ENCODE peak calls at places on chromosomes 13 and 19, in ten cellular contexts. Y is CD8-positive, alpha-beta T cell; V is small intestine; P is hepatocyte; T is Peyer's patch; S is lower lobe of right lung; U is left lung; K is mesendoderm; G is aorta; N is thoracic aorta. A is an unnamed sample. For H3K36me3, the result is how much of the 10 kb centered on the place peaks cover.

GRCh38 chr19:44641866-44642265 is 1.8 kb upstream of the PVR start:
- DNase-seq in Y (no peak), V (no peak), P (no peak), T (no peak), S (no peak), U (no peak), K (no peak), G (no peak), N (no peak), A (no peak)

GRCh38 chr13:92842145-92842544 is 384.5 kb upstream of the GPC6 start:
- DNase-seq in Y (no peak), V (no peak), P (no peak), T (no peak), S (no peak), U (no peak), K (peak), G (no peak), N (no peak), A (no peak)

GRCh38 chr13:23859904-23860303 is 29.3 kb downstream of the MIPEP start:
- DNase-seq in Y (no peak), V (no peak), P (no peak), T (no peak), S (no peak), U (no peak), K (no peak), G (no peak), N (no peak), A (no peak)

GRCh38 chr13:45196091-45196490 is 4.8 kb downstream of the KCTD4 start:
- DNase-seq in Y (no peak), V (no peak), P (no peak), T (no peak), S (no peak), U (no peak), K (no peak), G (no peak), N (no peak), A (no peak)

GRCh38 chr13:97240789-97241734 is 18.9 kb downstream of the MBNL2 start:
- DNase-seq in Y (no peak), V (no peak), P (no peak), T (no peak), S (no peak), U (no peak), K (no peak), G (no peak), N (no peak), A (no peak)

GRCh38 chr19:33260628-33261418 is 35.2 kb upstream of the SLC7A10 start:
- DNase-seq in Y (no peak), V (no peak), P (no peak), T (no peak), S (peak), U (peak), K (no peak), G (peak), N (no peak), A (no peak)

GRCh38 chr13:107457686-107458085 is 757.6 kb downstream of the LIG4 start:
- DNase-seq in Y (no peak), V (no peak), P (no peak), T (no peak), S (no peak), U (no peak), K (peak), G (no peak), N (no peak), A (no peak)

GRCh38 chr13:19959141-19959830 is 759 bp downstream of the ZMYM2 start:
- DNase-seq in Y (peak), V (peak), P (peak), T (peak), S (peak), U (peak), K (peak), G (peak), N (peak), A (no peak)

GRCh38 chr19:49423278-49423984 is at the start of gene PTH2:
- DNase-seq in Y (no peak), V (no peak), P (no peak), T (no peak), S (no peak), U (no peak), K (no peak), G (no peak), N (no peak), A (no peak)

DNA sequence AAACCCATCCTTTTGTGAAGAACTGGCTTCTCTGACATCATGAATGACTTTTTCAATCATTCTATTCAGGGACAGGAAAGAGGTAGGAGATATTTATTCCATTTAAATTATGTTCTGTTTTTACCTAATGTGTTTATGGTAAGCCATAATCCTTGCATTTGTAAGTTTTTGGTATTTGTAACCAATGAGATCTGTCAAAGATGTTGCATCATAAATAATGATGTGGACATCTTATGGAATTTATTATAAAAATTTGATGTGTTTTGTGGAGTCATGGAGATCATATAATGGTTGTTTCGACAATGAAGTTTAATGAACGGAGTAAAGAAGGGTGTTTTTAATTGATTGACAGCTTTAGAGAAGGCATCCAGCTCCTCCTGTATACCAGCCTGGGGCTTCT is 67.6 kb downstream of the LMO7 start:
- DNase-seq in Y (no peak), V (no peak), P (no peak), T (no peak), S (no peak), U (no peak), K (no peak), G (no peak), N (no peak), A (no peak)
- H3K27ac ChIP-seq in Y (no peak), V (no peak), P (no peak), T (no peak), S (peak), U (no peak), K (no peak), G (no peak), N (no peak), A (no peak)

GRCh38 chr19:48385461-48386087 is 5.8 kb downstream of the KDELR1 start:
- DNase-seq in Y (no peak), V (no peak), P (no peak), T (no peak), S (no peak), U (peak), K (no peak), G (no peak), N (no peak), A (no peak)
- H3K36me3 ChIP-seq in Y (under half), V (under half), P (under half), T (under half), S (half or more), U (half or more), K (under half), G (under half), N (half or more), A (under half)

GRCh38 chr13:41056996-41057711 is 4.2 kb upstream of the WBP4 start:
- DNase-seq in Y (no peak), V (peak), P (no peak), T (no peak), S (no peak), U (no peak), K (no peak), G (no peak), N (no peak), A (no peak)
- H3K27ac ChIP-seq in Y (no peak), V (no peak), P (no peak), T (no peak), S (no peak), U (no peak), K (no peak), G (no peak), N (no peak), A (no peak)

GRCh38 chr19:3508771-3509535 is 2.8 kb downstream of the FZR1 start:
- DNase-seq in Y (no peak), V (no peak), P (no peak), T (no peak), S (no peak), U (peak), K (no peak), G (no peak), N (no peak), A (no peak)

GRCh38 chr19:3511506-3512251 is 5.6 kb downstream of the FZR1 start:
- DNase-seq in Y (no peak), V (no peak), P (no peak), T (no peak), S (no peak), U (peak), K (no peak), G (no peak), N (no peak), A (no peak)

GRCh38 chr19:3509566-3509989 is 3.5 kb downstream of the FZR1 start:
- DNase-seq in Y (no peak), V (no peak), P (no peak), T (no peak), S (no peak), U (peak), K (no peak), G (no peak), N (no peak), A (no peak)

GRCh38 chr19:3512562-3512961 is 6.5 kb downstream of the FZR1 start:
- DNase-seq in Y (no peak), V (no peak), P (no peak), T (no peak), S (no peak), U (no peak), K (no peak), G (no peak), N (no peak), A (no peak)

GRCh38 chr19:3510727-3511126 is 4.6 kb downstream of the FZR1 start:
- DNase-seq in Y (no peak), V (no peak), P (no peak), T (no peak), S (no peak), U (peak), K (no peak), G (no peak), N (no peak), A (no peak)
- H3K36me3 ChIP-seq in Y (under half), V (under half), P (under half), T (under half), S (under half), U (under half), K (under half), G (under half), N (under half), A (under half)